ENCODE peak calls at places on chromosomes 7 and 10, in six cellular contexts. K, P, Y, M, E and T are unnamed samples. For H3K27me3, the result is how much of the 10 kb centered on the place peaks cover.

GRCh38 chr10:80702143-80702542 is 164.4 kb downstream of the SH2D4B start:
- DNase-seq in K (no peak), P (no peak), Y (no peak), M (no peak), E (no peak), T (no peak)

GRCh38 chr7:88758355-88759215 is 915 bp upstream of the ZNF804B start:
- DNase-seq in K (no peak), P (peak), Y (peak), M (no peak), E (peak), T (no peak)

GRCh38 chr7:137096607-137097006 is 228.2 kb downstream of the CHRM2 start:
- DNase-seq in K (no peak), P (no peak), Y (no peak), M (no peak), E (no peak), T (no peak)

GRCh38 chr10:93757766-93758509 is at the start of gene LGI1:
- DNase-seq in K (no peak), P (no peak), Y (no peak), M (no peak), E (peak), T (no peak)

GRCh38 chr7:12715372-12716133 is 28.1 kb downstream of the ARL4A start:
- DNase-seq in K (peak), P (peak), Y (peak), M (no peak), E (peak), T (no peak)

GRCh38 chr10:92720306-92721165 is 30.8 kb downstream of the HHEX start:
- DNase-seq in K (no peak), P (no peak), Y (no peak), M (no peak), E (no peak), T (no peak)

GRCh38 chr10:130847170-130847569 is 464.4 kb downstream of the TCERG1L start:
- DNase-seq in K (no peak), P (no peak), Y (no peak), M (no peak), E (no peak), T (no peak)

GRCh38 chr10:73060738-73061635 is 35.7 kb downstream of the P4HA1 start:
- DNase-seq in K (no peak), P (no peak), Y (peak), M (no peak), E (peak), T (no peak)

GRCh38 chr10:107687702-107688101 is 523.2 kb upstream of the SORCS1 start:
- DNase-seq in K (no peak), P (no peak), Y (peak), M (no peak), E (peak), T (no peak)

GRCh38 chr7:158495780-158496179 is 91.8 kb downstream of the PTPRN2 start:
- DNase-seq in K (no peak), P (no peak), Y (peak), M (no peak), E (peak), T (no peak)

GRCh38 chr7:31958216-31958615 is 112.0 kb downstream of the PDE1C start:
- DNase-seq in K (no peak), P (no peak), Y (no peak), M (no peak), E (peak), T (no peak)

GRCh38 chr7:36639826-36640225 is 84.5 kb downstream of the AOAH start:
- DNase-seq in K (no peak), P (no peak), Y (no peak), M (no peak), E (no peak), T (no peak)

GRCh38 chr7:24760968-24761367 is 3.7 kb upstream of the GSDME start:
- DNase-seq in K (no peak), P (no peak), Y (no peak), M (no peak), E (no peak), T (no peak)
- H3K27me3 ChIP-seq in K (under half), P (under half), Y (under half), M (under half), E (under half), T (half or more)

DNA sequence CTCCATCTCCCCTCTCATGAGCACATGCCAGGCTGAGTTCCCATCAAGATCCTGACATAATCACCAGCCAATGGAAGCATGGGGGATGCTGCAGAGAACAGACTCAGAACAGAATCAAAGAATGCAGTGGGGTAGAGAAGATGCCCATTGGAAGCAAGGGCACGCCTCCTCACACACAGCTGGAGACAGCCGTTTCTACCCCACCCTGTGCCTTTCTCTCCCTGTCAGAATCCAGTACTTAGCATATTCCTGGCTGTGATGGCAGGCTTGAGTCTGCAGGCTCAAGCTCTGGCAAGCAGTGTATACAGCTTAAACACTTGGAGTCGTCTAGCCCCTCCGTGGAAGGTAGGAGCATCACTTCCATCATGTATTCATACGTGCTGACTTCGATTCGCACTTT is 867.9 kb downstream of the NRG3 start:
- DNase-seq in K (no peak), P (no peak), Y (no peak), M (no peak), E (no peak), T (no peak)
- H3K27me3 ChIP-seq in K (under half), P (under half), Y (under half), M (under half), E (under half), T (under half)

GRCh38 chr10:71555760-71556159 is 159.0 kb downstream of the CDH23 start:
- DNase-seq in K (no peak), P (no peak), Y (no peak), M (no peak), E (no peak), T (no peak)

GRCh38 chr10:71551970-71552369 is 155.2 kb downstream of the CDH23 start:
- DNase-seq in K (no peak), P (no peak), Y (no peak), M (no peak), E (no peak), T (no peak)

GRCh38 chr10:71553371-71553900 is 156.7 kb downstream of the CDH23 start:
- DNase-seq in K (no peak), P (no peak), Y (no peak), M (no peak), E (no peak), T (no peak)

GRCh38 chr10:71555087-71555728 is 158.5 kb downstream of the CDH23 start:
- DNase-seq in K (no peak), P (no peak), Y (no peak), M (no peak), E (no peak), T (no peak)

DNA sequence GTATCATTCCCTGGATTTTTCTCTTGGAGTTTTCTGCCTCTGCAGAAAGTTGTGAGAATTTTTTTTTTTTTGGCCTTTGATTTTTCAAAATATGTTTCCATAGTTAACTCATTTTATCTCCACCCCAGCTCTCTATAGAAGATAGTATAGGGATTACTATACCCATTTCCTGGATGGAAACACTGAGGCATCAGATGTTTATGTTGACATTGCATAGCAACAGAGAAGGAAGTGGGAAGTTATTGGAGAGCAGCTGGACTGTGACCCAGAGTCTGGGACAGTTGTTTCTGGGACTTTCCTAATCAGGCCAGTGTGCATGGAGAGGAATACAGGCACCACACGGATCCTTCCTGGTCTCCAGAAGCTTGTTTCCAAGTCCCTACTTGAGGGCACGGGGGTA is 158.0 kb downstream of the CDH23 start:
- DNase-seq in K (no peak), P (no peak), Y (no peak), M (no peak), E (no peak), T (no peak)
- H3K27me3 ChIP-seq in K (under half), P (under half), Y (under half), M (under half), E (under half), T (under half)

GRCh38 chr10:110241841-110242240 is 34.4 kb downstream of the MXI1 start:
- DNase-seq in K (no peak), P (no peak), Y (no peak), M (no peak), E (no peak), T (no peak)
- H3K27me3 ChIP-seq in K (under half), P (under half), Y (under half), M (under half), E (under half), T (under half)

DNA sequence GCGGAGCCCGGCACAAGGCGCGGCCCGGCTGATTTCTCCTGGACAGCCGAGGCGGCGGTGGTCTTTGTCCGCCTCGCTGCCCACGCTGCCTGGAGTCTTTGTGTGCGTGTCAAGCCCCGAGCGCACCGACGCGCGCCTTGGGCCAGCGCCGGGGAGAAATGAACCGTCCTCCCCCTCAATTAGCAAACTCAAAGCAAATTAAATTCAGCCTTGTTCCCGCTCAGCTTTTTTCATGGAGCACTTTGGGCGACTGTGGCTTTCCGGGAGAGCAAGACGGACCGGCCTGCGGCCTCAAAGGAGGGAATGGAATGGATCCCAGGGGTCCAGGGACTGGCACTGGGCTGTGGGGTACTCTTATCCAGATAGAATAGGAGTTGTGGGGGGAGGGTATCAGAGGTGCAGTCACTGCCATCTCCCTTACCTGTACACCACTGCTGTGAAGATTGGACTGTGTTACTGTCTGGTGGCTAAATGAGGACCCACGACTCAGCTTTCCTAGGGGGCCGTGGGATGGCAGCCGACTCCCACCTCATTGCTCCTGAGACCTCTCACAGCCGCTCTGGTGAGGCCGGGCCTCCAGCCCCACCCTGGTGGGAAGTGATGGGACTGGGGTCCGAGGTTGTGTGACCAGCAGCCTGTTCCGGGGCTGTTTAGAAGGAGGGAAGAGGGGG is 4.2 kb downstream of the EMX2 start:
- DNase-seq in K (no peak), P (no peak), Y (no peak), M (no peak), E (peak), T (no peak)
- H3K27me3 ChIP-seq in K (under half), P (half or more), Y (half or more), M (half or more), E (under half), T (half or more)

DNA sequence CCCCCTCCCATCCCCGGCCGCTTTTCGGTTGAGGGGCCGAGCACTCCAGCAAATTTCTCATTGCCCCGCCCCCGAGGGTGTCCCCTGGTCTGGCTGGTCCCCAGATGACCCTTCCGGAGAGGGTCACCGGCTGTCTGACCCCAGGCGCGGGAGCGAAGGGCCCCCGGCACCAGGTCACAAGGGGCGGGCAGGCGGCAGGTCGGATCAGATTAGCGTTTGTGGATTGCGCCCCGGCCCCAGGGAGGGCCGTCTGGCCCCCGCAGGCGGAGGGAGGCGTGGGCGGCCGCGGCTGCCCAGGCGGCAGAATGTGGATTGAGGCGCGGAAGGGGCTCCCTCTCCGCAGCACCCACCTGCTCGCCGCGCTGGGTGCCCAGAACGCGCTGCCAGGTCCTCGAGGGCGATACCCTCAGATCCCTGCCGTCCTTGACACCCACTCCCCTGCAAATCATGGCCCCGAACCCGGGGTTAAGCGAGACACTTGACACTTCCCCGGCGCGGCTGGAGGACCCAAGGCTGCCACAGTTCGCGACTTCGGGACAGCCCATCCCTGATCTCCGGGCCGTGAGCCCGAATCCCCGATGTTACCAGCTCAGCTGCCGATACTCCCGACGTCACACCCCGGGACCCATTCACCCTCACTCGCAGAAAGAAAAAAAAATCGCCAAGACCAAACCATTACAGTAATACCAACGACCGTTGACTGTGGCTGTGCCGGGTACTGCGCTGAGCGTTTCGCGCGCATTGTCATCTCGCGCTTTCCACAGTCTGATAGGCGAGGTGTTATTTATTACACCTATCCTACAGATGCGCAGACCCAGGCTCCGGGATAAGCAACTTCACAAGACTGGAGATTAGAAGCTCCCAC is 953 bp downstream of the NODAL start:
- DNase-seq in K (no peak), P (no peak), Y (no peak), M (no peak), E (peak), T (no peak)
- H3K27me3 ChIP-seq in K (under half), P (under half), Y (under half), M (under half), E (under half), T (half or more)

DNA sequence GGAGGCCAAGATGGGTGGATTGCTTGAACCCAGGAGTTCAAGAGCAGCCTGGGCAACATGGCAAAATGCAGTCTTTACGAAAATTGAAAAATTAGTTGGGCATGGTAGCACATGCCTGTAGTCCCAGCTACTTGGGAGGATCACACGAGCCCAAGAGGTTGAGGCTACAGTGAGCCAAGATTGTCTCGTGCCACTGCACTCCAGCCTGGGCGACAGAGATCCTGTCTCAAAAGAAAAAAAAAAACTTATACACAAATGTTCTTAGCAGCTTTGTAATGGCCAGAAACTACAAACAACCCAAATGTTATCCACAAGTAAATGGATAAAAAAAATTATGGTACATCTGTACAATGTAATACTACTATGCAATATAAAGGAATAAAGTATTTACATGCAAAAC is 12.6 kb downstream of the NT5C2 start:
- DNase-seq in K (no peak), P (no peak), Y (no peak), M (no peak), E (no peak), T (no peak)
- H3K27me3 ChIP-seq in K (under half), P (under half), Y (under half), M (under half), E (under half), T (under half)

GRCh38 chr10:86373828-86374227 is 7.2 kb upstream of the GRID1 start:
- DNase-seq in K (no peak), P (peak), Y (no peak), M (no peak), E (no peak), T (no peak)
- H3K27me3 ChIP-seq in K (under half), P (under half), Y (under half), M (under half), E (under half), T (half or more)

DNA sequence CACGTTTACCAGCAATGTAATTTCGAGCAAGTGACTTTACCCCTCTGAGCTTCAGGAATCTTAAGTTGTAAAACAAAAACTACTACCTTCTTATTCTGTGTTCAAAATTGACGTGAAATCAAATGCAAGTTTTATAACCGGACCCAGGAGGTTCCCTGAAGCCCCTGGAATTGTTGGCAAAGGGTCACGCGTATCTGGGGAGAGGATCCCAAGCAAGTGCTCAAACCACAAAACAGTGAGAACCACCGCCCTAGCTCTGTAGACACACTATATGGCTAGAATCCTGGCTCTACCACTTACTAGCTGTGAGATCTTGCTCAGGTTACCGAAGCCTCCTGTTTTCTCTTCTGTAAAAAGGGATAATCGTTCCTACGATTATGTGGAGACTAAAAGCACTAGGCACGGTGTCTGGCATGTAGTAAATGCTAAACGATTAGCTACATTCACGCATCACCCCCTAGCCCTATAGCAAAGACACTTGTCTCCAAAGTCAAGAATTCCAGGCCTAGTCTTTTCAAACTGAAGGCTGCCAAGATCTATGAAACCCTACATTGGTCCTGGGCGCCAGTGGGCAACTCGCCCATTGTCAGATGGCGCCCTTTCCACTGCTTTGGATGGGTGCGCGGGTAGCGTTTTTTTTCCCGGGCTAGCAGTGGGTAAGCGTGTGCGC is 11.8 kb upstream of the NKX2-3 start:
- DNase-seq in K (no peak), P (no peak), Y (no peak), M (no peak), E (no peak), T (no peak)
- H3K27me3 ChIP-seq in K (under half), P (half or more), Y (under half), M (under half), E (half or more), T (half or more)

DNA sequence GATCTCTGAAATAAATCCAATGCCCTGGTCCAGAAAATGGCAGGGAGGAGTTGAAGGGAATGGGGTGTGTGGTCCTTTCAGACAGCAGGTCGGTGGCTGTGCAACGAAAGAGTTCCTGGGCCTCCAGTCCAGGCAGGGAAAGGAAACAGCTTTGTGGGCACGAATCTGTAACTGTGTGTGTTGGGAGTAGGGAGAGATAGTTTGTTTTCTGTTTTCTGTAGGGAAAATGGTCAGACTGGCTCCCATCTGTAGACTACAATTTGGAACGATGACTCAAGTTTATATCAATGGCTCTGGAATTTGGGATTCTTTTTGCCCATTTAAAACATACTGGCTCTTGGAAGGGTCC is 2.6 kb upstream of the HOXA9 start:
- DNase-seq in K (no peak), P (no peak), Y (peak), M (no peak), E (peak), T (no peak)
- H3K27me3 ChIP-seq in K (under half), P (half or more), Y (under half), M (under half), E (under half), T (half or more)